ENCODE peak calls at places on chromosomes 3 and 15, in four cellular contexts. One of them, this sample, is unnamed. For H3K4me1, the result is how much of the 10 kb centered on the place peaks cover.

GRCh38 chr3:83706669-83707068 is 1252.1 kb upstream of the CADM2 start:
- DNase-seq in astrocyte: no peak
- DNase-seq in CD8-positive, alpha-beta memory T cell: no peak
- DNase-seq in right cardiac atrium: no peak
- DNase-seq in this sample: no peak

GRCh38 chr15:68638953-68639500 is 60.2 kb downstream of the CORO2B start:
- DNase-seq in right cardiac atrium: no peak
- DNase-seq in astrocyte: peak
- DNase-seq in CD8-positive, alpha-beta memory T cell: no peak
- DNase-seq in this sample: no peak

GRCh38 chr3:159346504-159346903 is 544.6 kb downstream of the MFSD1 start:
- DNase-seq in astrocyte: no peak
- DNase-seq in right cardiac atrium: no peak
- DNase-seq in CD8-positive, alpha-beta memory T cell: no peak
- DNase-seq in this sample: no peak

GRCh38 chr3:158152186-158152585 is 42.3 kb downstream of the RSRC1 start:
- DNase-seq in CD8-positive, alpha-beta memory T cell: no peak
- DNase-seq in right cardiac atrium: peak
- DNase-seq in astrocyte: peak
- DNase-seq in this sample: no peak

GRCh38 chr3:108713801-108714200 is 43.4 kb downstream of the RETNLB start:
- DNase-seq in astrocyte: no peak
- DNase-seq in right cardiac atrium: no peak
- DNase-seq in CD8-positive, alpha-beta memory T cell: no peak
- DNase-seq in this sample: no peak

GRCh38 chr15:60328852-60329443 is 68.8 kb downstream of the ANXA2 start:
- DNase-seq in right cardiac atrium: no peak
- DNase-seq in CD8-positive, alpha-beta memory T cell: no peak
- DNase-seq in astrocyte: no peak
- DNase-seq in this sample: peak

GRCh38 chr3:15610083-15610482 is 8.5 kb downstream of the BTD start:
- DNase-seq in right cardiac atrium: peak
- DNase-seq in astrocyte: peak
- DNase-seq in CD8-positive, alpha-beta memory T cell: no peak
- DNase-seq in this sample: no peak

GRCh38 chr15:98881526-98882517 is 125.8 kb downstream of the PGPEP1L start:
- DNase-seq in CD8-positive, alpha-beta memory T cell: no peak
- DNase-seq in astrocyte: peak
- DNase-seq in right cardiac atrium: peak
- DNase-seq in this sample: no peak

GRCh38 chr3:108527109-108527508 is 16.7 kb upstream of the MYH15 start:
- DNase-seq in right cardiac atrium: no peak
- DNase-seq in astrocyte: no peak
- DNase-seq in CD8-positive, alpha-beta memory T cell: no peak
- DNase-seq in this sample: no peak

GRCh38 chr15:57647071-57647790 is 55.5 kb downstream of the MYZAP start:
- DNase-seq in astrocyte: no peak
- DNase-seq in CD8-positive, alpha-beta memory T cell: no peak
- DNase-seq in right cardiac atrium: no peak
- DNase-seq in this sample: no peak

GRCh38 chr15:70741677-70742293 is 21.6 kb downstream of the UACA start:
- DNase-seq in CD8-positive, alpha-beta memory T cell: no peak
- DNase-seq in right cardiac atrium: no peak
- DNase-seq in astrocyte: peak
- DNase-seq in this sample: no peak

GRCh38 chr15:31954364-31954763 is 76.0 kb upstream of the CHRNA7 start:
- DNase-seq in CD8-positive, alpha-beta memory T cell: no peak
- DNase-seq in astrocyte: no peak
- DNase-seq in right cardiac atrium: no peak
- DNase-seq in this sample: no peak

GRCh38 chr15:68552344-68552743 is 26.4 kb upstream of the CORO2B start:
- DNase-seq in right cardiac atrium: no peak
- DNase-seq in astrocyte: no peak
- DNase-seq in CD8-positive, alpha-beta memory T cell: no peak
- DNase-seq in this sample: no peak

GRCh38 chr3:30141927-30142326 is 464.5 kb upstream of the TGFBR2 start:
- DNase-seq in CD8-positive, alpha-beta memory T cell: no peak
- DNase-seq in astrocyte: no peak
- DNase-seq in right cardiac atrium: no peak
- DNase-seq in this sample: no peak

GRCh38 chr3:37155782-37156181 is 18.6 kb downstream of the LRRFIP2 start:
- DNase-seq in astrocyte: no peak
- DNase-seq in right cardiac atrium: no peak
- DNase-seq in CD8-positive, alpha-beta memory T cell: no peak
- DNase-seq in this sample: no peak

DNA sequence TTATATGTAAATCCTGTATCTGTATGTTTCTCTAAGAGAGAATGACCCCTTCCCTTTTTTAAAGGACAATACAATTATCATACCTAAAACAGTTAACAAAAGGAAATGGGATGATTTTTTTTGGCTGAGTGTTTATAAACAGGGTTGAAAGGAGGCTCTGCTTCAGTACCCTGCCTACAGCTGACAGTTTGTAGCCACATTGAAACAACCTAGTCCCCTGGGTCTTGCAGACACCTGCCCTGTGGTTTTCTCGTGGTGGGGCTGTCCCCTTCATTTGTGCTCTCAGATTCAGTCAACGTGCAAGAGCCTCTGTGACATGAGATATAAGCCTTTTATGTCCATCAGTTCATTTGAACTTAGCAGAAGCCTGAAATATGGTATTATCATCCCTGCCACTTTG is 2.3 kb upstream of the HMCES start:
- DNase-seq in right cardiac atrium: no peak
- DNase-seq in CD8-positive, alpha-beta memory T cell: no peak
- DNase-seq in astrocyte: no peak
- DNase-seq in this sample: no peak
- H3K27ac ChIP-seq in right cardiac atrium: no peak
- H3K27ac ChIP-seq in CD8-positive, alpha-beta memory T cell: no peak
- H3K27ac ChIP-seq in astrocyte: no peak
- H3K27ac ChIP-seq in this sample: no peak

DNA sequence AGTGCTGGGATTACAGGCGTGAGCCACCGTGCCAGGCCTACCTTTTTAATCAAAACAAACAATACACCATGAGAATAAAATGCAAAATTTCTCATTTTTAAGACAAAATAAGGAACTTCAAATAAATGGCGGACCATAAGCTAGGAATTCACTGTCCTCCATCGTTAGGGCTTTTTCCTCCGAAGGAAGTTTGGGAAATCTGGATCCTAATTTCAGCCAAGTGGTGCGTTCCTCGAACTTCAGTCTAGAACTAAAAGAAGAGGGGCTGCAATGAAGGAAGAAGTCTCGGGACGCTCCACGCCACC is 260 bp downstream of the EXD1 start:
- DNase-seq in CD8-positive, alpha-beta memory T cell: no peak
- DNase-seq in right cardiac atrium: no peak
- DNase-seq in astrocyte: peak
- DNase-seq in this sample: no peak
- H3K4me3 ChIP-seq in CD8-positive, alpha-beta memory T cell: peak
- H3K4me3 ChIP-seq in right cardiac atrium: peak
- H3K4me3 ChIP-seq in astrocyte: no peak
- H3K4me3 ChIP-seq in this sample: no peak

GRCh38 chr15:83285284-83285978 is 967 bp upstream of the BNC1 start:
- DNase-seq in CD8-positive, alpha-beta memory T cell: no peak
- DNase-seq in astrocyte: no peak
- DNase-seq in right cardiac atrium: no peak
- DNase-seq in this sample: no peak

GRCh38 chr15:83288381-83288801 is 3.9 kb upstream of the BNC1 start:
- DNase-seq in astrocyte: no peak
- DNase-seq in CD8-positive, alpha-beta memory T cell: no peak
- DNase-seq in right cardiac atrium: no peak
- DNase-seq in this sample: no peak

GRCh38 chr15:83289160-83289559 is 4.7 kb upstream of the BNC1 start:
- DNase-seq in astrocyte: peak
- DNase-seq in right cardiac atrium: no peak
- DNase-seq in CD8-positive, alpha-beta memory T cell: no peak
- DNase-seq in this sample: no peak

GRCh38 chr15:83285979-83286553 is 1.6 kb upstream of the BNC1 start:
- DNase-seq in astrocyte: peak
- DNase-seq in CD8-positive, alpha-beta memory T cell: no peak
- DNase-seq in right cardiac atrium: no peak
- DNase-seq in this sample: no peak

GRCh38 chr15:83287541-83288027 is 3.1 kb upstream of the BNC1 start:
- DNase-seq in astrocyte: peak
- DNase-seq in right cardiac atrium: no peak
- DNase-seq in CD8-positive, alpha-beta memory T cell: no peak
- DNase-seq in this sample: no peak
- H3K4me1 ChIP-seq in astrocyte: under half
- H3K4me1 ChIP-seq in right cardiac atrium: under half
- H3K4me1 ChIP-seq in CD8-positive, alpha-beta memory T cell: under half
- H3K4me1 ChIP-seq in this sample: under half

DNA sequence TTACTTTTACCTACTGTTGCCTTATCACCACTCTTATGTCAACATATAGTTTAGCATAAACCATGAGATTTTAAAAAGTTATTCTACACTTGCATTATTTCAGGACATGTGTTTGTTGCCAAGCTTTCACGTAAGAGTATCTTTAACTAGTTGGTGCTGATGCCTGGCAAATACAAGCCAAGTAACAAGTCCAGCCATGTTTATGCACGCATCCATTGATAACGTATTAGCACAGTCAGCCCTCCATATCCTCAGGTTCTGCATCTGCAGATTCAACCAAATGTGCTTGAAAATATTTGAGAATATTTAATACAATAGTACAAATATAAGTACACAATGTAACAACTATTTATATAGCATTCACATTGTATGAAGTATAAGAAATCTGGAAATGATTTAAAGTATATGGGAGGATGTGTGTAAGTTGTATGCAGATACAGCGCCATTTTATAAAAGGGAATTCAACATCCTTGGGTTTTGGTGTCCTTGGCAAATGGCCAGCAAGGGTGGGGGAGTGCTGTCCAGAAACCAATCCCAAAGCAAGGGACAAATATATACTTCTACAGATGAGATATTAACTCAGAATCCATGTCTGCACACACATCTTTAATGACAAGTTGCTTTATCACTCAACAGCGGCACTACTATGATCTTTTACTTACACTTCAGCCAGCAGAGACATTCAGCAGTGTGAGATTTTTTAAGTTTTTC is 8.7 kb upstream of the SETD5 start:
- DNase-seq in astrocyte: no peak
- DNase-seq in right cardiac atrium: no peak
- DNase-seq in CD8-positive, alpha-beta memory T cell: no peak
- DNase-seq in this sample: no peak
- H3K27ac ChIP-seq in astrocyte: no peak
- H3K27ac ChIP-seq in right cardiac atrium: no peak
- H3K27ac ChIP-seq in CD8-positive, alpha-beta memory T cell: no peak
- H3K27ac ChIP-seq in this sample: no peak